ENCODE peak calls at places on chromosomes 6 and 20, in five cellular contexts. T, Z, P, V and L are unnamed samples.

GRCh38 chr20:58150772-58151171 is 77.7 kb downstream of the ANKRD60 start:
- DNase-seq in V (no peak), Z (no peak), T (peak; percentile 88), P (no peak), L (no peak)

GRCh38 chr6:36608788-36609563 is 14.8 kb downstream of the SRSF3 start:
- DNase-seq in V (no peak), T (no peak), Z (no peak), P (no peak), L (no peak)

GRCh38 chr6:107185570-107185969 is 70.3 kb upstream of the BEND3 start:
- DNase-seq in Z (no peak), T (peak; percentile 64), V (no peak), P (no peak), L (peak; percentile 7)

GRCh38 chr6:36249010-36249409 is 20.9 kb upstream of the PNPLA1 start:
- DNase-seq in P (no peak), V (no peak), T (no peak), Z (no peak), L (no peak)

GRCh38 chr20:58162976-58163375 is 65.5 kb downstream of the ANKRD60 start:
- DNase-seq in Z (no peak), P (no peak), V (no peak), T (no peak), L (no peak)

GRCh38 chr6:29941006-29941405 is 1.3 kb upstream of the HLA-A start:
- DNase-seq in V (no peak), Z (no peak), T (no peak), P (no peak), L (peak; percentile 33)

GRCh38 chr6:96032646-96033045 is 16.9 kb downstream of the FUT9 start:
- DNase-seq in Z (no peak), T (peak; percentile 83), P (no peak), V (no peak), L (no peak)

GRCh38 chr20:59781236-59781635 is 152.2 kb downstream of the SYCP2 start:
- DNase-seq in Z (no peak), V (no peak), T (no peak), P (no peak), L (no peak)

GRCh38 chr6:142421285-142422202 is 119.7 kb downstream of the ADGRG6 start:
- DNase-seq in Z (no peak), V (no peak), T (peak; percentile 75), P (no peak), L (no peak)

GRCh38 chr20:3222635-3223600 is 13.6 kb downstream of the ITPA start:
- DNase-seq in Z (no peak), V (no peak), P (no peak), T (peak; percentile 99), L (peak; percentile 85)

GRCh38 chr6:16903470-16903869 is 142.2 kb upstream of the ATXN1 start:
- DNase-seq in V (no peak), P (no peak), T (no peak), Z (peak; percentile 5), L (no peak)

GRCh38 chr6:46484081-46484820 is 7.0 kb downstream of the RCAN2 start:
- DNase-seq in V (no peak), Z (no peak), T (no peak), P (no peak), L (no peak)

GRCh38 chr20:56554869-56555268 is 21.8 kb downstream of the FAM209B start:
- DNase-seq in T (peak; percentile 64), V (no peak), P (no peak), Z (peak; percentile 42), L (peak; percentile 86)

GRCh38 chr6:112480551-112480950 is 133.4 kb downstream of the RFPL4B start:
- DNase-seq in Z (no peak), T (no peak), P (no peak), V (no peak), L (no peak)

GRCh38 chr6:30782425-30783014 is 38.2 kb upstream of the IER3 start:
- DNase-seq in Z (no peak), T (no peak), V (no peak), P (no peak), L (no peak)

GRCh38 chr20:63924241-63924640 is 29.3 kb downstream of the DNAJC5 start:
- DNase-seq in P (no peak), T (no peak), V (no peak), Z (no peak), L (peak; percentile 30)

GRCh38 chr6:169702640-169703246 is 817 bp downstream of the C6orf120 start:
- DNase-seq in T (peak; percentile 85), P (no peak), Z (no peak), V (no peak), L (no peak)

GRCh38 chr6:125769147-125769783 is 19.8 kb downstream of the HEY2 start:
- DNase-seq in V (no peak), Z (no peak), P (no peak), T (no peak), L (no peak)

GRCh38 chr20:17663040-17663399 is 19.0 kb downstream of the RRBP1 start:
- DNase-seq in T (no peak), P (no peak), Z (no peak), V (no peak), L (no peak)

GRCh38 chr20:50870572-50871161 is 60.6 kb downstream of the ADNP start:
- DNase-seq in P (no peak), Z (no peak), V (no peak), T (no peak), L (no peak)

GRCh38 chr6:157760589-157761330 is 62.3 kb upstream of the SNX9 start:
- DNase-seq in V (no peak), T (no peak), Z (no peak), P (no peak), L (peak; percentile 67)

GRCh38 chr20:17610566-17611289 is 40.9 kb downstream of the DSTN start:
- DNase-seq in T (no peak), Z (no peak), V (no peak), P (peak; percentile 30), L (no peak)

GRCh38 chr6:50030350-50030749 is 8.6 kb upstream of the DEFB110 start:
- DNase-seq in T (no peak), P (no peak), Z (no peak), V (no peak), L (no peak)

GRCh38 chr6:56335733-56336132 is 88.4 kb upstream of the COL21A1 start:
- DNase-seq in P (no peak), Z (no peak), V (no peak), T (no peak), L (peak; percentile 20)

GRCh38 chr6:99348220-99348822 is 1.2 kb downstream of the FAXC start:
- DNase-seq in P (no peak), T (peak; percentile 58), Z (no peak), V (no peak), L (no peak)

GRCh38 chr6:27250955-27251671 is 3.6 kb downstream of the PRSS16 start:
- DNase-seq in Z (no peak), P (peak; percentile 39), V (no peak), T (peak; percentile 91), L (peak; percentile 90)

GRCh38 chr20:40633123-40633850 is 55.7 kb downstream of the MAFB start:
- DNase-seq in P (no peak), Z (no peak), T (no peak), V (no peak), L (no peak)

GRCh38 chr20:40339661-40340449 is 349.2 kb downstream of the MAFB start:
- DNase-seq in Z (no peak), P (no peak), V (no peak), T (no peak), L (no peak)

GRCh38 chr6:138724015-138724414 is 49.6 kb upstream of the CCDC28A start:
- DNase-seq in T (no peak), V (no peak), P (no peak), Z (no peak), L (no peak)

GRCh38 chr20:5504061-5504739 is 187.4 kb upstream of the PROKR2 start:
- DNase-seq in T (no peak), Z (peak; percentile 44), P (no peak), V (peak; percentile 10), L (no peak)

GRCh38 chr6:155001482-155001881 is 6.4 kb downstream of the TIAM2 start:
- DNase-seq in Z (no peak), P (no peak), V (no peak), T (no peak), L (no peak)

GRCh38 chr6:136520520-136520919 is 29.7 kb downstream of the MAP7 start:
- DNase-seq in T (no peak), V (no peak), P (no peak), Z (no peak), L (no peak)